ENCODE peak calls at places on chromosomes 13 and 19, in seven cellular contexts. S, J, M, G, V, W and Z are unnamed samples.
A peak's percentile ranks its signal among the peaks of the same experiment; 100 is the strongest.

GRCh38 chr13:73984949-73985691 is 149.1 kb downstream of the KLF12 start:
- DNase-seq in S (peak; percentile 68), J (no peak), M (no peak), G (no peak), V (no peak), W (no peak), Z (no peak)

GRCh38 chr13:23505007-23505406 is 65.2 kb upstream of the TNFRSF19 start:
- DNase-seq in S (no peak), J (no peak), M (no peak), G (no peak), V (no peak), W (peak; percentile 74), Z (no peak)

GRCh38 chr13:100356889-100357288 is 231.7 kb downstream of the GGACT start:
- DNase-seq in S (no peak), J (no peak), M (no peak), G (no peak), V (no peak), W (peak; percentile 64), Z (no peak)

GRCh38 chr13:72403396-72404010 is 323.9 kb downstream of the MZT1 start:
- DNase-seq in S (no peak), J (no peak), M (no peak), G (no peak), V (no peak), W (no peak), Z (no peak)

GRCh38 chr13:95254341-95254740 is 46.9 kb downstream of the ABCC4 start:
- DNase-seq in S (no peak), J (no peak), M (no peak), G (no peak), V (no peak), W (peak; percentile 39), Z (no peak)

GRCh38 chr19:44774614-44775013 is 3.1 kb upstream of the CBLC start:
- DNase-seq in S (no peak), J (no peak), M (no peak), G (no peak), V (no peak), W (no peak), Z (no peak)

GRCh38 chr13:51425410-51426042 is 27.3 kb downstream of the INTS6 start:
- DNase-seq in S (no peak), J (peak; percentile 72), M (no peak), G (no peak), V (no peak), W (peak; percentile 60), Z (no peak)

GRCh38 chr13:49084961-49085360 is 109.2 kb downstream of the FNDC3A start:
- DNase-seq in S (no peak), J (no peak), M (no peak), G (no peak), V (no peak), W (no peak), Z (no peak)

GRCh38 chr13:72570019-72570418 is 157.4 kb downstream of the MZT1 start:
- DNase-seq in S (no peak), J (no peak), M (no peak), G (no peak), V (no peak), W (no peak), Z (no peak)

DNA sequence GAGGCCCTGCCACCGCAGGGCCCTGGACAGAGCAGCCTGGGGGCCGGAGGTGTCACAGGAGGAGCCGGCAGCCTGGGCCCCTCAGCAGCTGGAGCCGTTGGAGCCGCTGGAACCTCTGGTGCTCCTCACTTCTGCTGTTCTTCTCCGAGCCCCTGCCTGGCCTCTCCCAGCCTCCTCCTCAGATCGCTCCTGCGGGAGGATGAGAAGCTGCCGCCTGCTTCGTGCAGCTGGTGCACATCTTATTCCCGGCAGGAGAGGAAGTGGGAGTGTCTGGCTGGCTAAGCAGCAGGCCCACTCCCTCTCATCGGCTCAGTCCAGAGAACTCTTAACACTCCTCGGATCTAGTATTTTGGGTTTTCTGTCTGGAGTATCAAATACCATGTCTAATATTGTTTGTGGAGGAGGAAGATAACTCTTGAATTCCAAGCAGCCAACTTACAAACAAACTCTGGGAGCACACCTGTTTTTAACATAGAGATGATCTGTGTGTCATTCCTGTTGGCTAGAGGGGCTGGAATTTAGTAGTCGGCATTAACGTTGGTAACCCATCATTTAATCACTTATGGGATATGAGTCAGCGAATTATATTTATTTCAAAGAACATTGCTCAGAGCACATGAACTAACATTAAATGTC is 37.1 kb upstream of the RNF113B start:
- DNase-seq in S (no peak), J (no peak), M (peak; percentile 56), G (no peak), V (no peak), W (peak; percentile 95), Z (no peak)
- H3K4me1 ChIP-seq in S (peaks cover 36% of the 10 kb centered on the region), J (no peaks in the 10 kb centered on the region), M (peaks cover 19% of the 10 kb centered on the region), G (no peaks in the 10 kb centered on the region), V (peaks cover 5% of the 10 kb centered on the region), W (peaks cover 35% of the 10 kb centered on the region), Z (no peaks in the 10 kb centered on the region)

DNA sequence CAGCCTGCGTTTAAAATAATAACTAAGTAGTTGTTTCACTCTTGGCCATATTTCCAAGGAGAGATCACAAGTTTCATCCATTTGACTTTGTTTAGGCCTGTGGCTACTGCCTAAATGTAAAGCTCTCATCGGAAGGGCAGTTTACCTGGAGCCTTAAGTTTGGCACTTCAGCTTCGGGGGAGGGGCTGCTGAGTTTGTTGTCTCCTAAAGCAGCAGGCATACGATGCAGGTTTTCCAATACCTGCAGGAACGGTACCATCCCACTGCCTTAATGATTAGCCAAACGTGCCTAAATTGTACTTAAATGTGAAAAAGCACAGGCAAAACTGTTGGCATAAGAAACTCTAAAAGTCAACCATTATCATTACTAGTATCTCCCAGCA is 63.1 kb downstream of the CRYL1 start:
- DNase-seq in S (no peak), J (no peak), M (no peak), G (no peak), V (no peak), W (no peak), Z (no peak)
- H3K4me1 ChIP-seq in S (no peaks in the 10 kb centered on the region), J (no peaks in the 10 kb centered on the region), M (no peaks in the 10 kb centered on the region), G (no peaks in the 10 kb centered on the region), V (peaks cover 3% of the 10 kb centered on the region), W (peaks cover 6% of the 10 kb centered on the region), Z (no peaks in the 10 kb centered on the region)

DNA sequence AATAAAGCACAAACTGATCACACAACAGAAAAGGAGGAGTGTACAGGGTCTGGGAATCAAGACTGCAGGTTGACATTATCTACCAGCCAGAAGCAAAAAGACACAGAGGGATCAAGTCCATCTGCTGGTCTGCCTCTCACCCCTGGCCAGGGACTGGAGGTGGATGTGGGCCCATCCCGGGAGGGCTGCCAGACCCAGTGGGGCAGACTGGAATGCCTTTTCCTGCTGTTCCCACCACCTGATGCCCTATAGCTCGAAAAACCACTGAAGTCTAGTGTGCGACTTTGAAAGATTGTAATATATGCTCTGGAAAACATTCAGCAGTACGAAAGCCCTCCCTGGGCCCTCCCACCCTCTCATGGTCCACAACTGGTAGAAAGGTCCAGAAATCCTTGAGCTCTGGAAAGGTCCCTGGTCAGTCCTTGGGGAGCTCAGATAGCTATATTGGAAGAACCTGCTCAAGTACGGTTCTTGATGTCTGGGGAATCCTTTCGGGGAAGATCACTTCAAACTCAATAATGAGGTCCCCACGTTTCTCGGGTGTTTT is 2.6 kb downstream of the DNAJB1 start:
- DNase-seq in S (no peak), J (no peak), M (no peak), G (no peak), V (no peak), W (peak; percentile 52), Z (no peak)
- H3K4me1 ChIP-seq in S (peaks cover 42% of the 10 kb centered on the region), J (no peaks in the 10 kb centered on the region), M (no peaks in the 10 kb centered on the region), G (peaks cover 31% of the 10 kb centered on the region), V (peaks cover 10% of the 10 kb centered on the region), W (peaks cover 20% of the 10 kb centered on the region), Z (no peaks in the 10 kb centered on the region)

GRCh38 chr19:6737873-6738725 is 719 bp upstream of the GPR108 start:
- DNase-seq in S (peak; percentile 95), J (peak; percentile 90), M (peak; percentile 99), G (peak; percentile 96), V (peak; percentile 59), W (peak; percentile 80), Z (peak; percentile 97)
- H3K4me1 ChIP-seq in S (peaks cover 32% of the 10 kb centered on the region), J (no peaks in the 10 kb centered on the region), M (peaks cover 22% of the 10 kb centered on the region), G (peaks cover 28% of the 10 kb centered on the region), V (peaks cover 21% of the 10 kb centered on the region), W (peaks cover 18% of the 10 kb centered on the region), Z (no peaks in the 10 kb centered on the region)